ENCODE peak calls at places on chromosome 13, in eight cellular contexts. One of them, this sample, is unnamed.

GRCh38 chr13:113355621-113356020 is 8.3 kb downstream of the GRTP1 start:
- DNase-seq in astrocyte: no peak
- DNase-seq in foreskin keratinocyte: no peak
- DNase-seq in WTC11: no peak
- DNase-seq in pancreas: no peak
- DNase-seq in RWPE1: no peak
- DNase-seq in colonic mucosa: no peak
- DNase-seq in dorsolateral prefrontal cortex: no peak
- DNase-seq in this sample: no peak

GRCh38 chr13:97280478-97280877 is 58.3 kb downstream of the MBNL2 start:
- DNase-seq in dorsolateral prefrontal cortex: no peak
- DNase-seq in foreskin keratinocyte: no peak
- DNase-seq in WTC11: no peak
- DNase-seq in colonic mucosa: no peak
- DNase-seq in astrocyte: peak; percentile 47
- DNase-seq in pancreas: no peak
- DNase-seq in RWPE1: no peak
- DNase-seq in this sample: no peak

GRCh38 chr13:27857271-27857670 is 62.5 kb upstream of the PDX1 start:
- DNase-seq in astrocyte: no peak
- DNase-seq in WTC11: no peak
- DNase-seq in RWPE1: no peak
- DNase-seq in pancreas: no peak
- DNase-seq in colonic mucosa: no peak
- DNase-seq in foreskin keratinocyte: no peak
- DNase-seq in dorsolateral prefrontal cortex: no peak
- DNase-seq in this sample: no peak

GRCh38 chr13:62337109-62337880 is 921.6 kb upstream of the PCDH20 start:
- DNase-seq in astrocyte: no peak
- DNase-seq in colonic mucosa: no peak
- DNase-seq in dorsolateral prefrontal cortex: no peak
- DNase-seq in foreskin keratinocyte: no peak
- DNase-seq in RWPE1: no peak
- DNase-seq in pancreas: no peak
- DNase-seq in WTC11: no peak
- DNase-seq in this sample: no peak

GRCh38 chr13:101552797-101553196 is 100.3 kb downstream of the ITGBL1 start:
- DNase-seq in foreskin keratinocyte: no peak
- DNase-seq in colonic mucosa: no peak
- DNase-seq in WTC11: no peak
- DNase-seq in pancreas: no peak
- DNase-seq in dorsolateral prefrontal cortex: no peak
- DNase-seq in astrocyte: peak; percentile 42
- DNase-seq in RWPE1: no peak
- DNase-seq in this sample: no peak

GRCh38 chr13:100234524-100235136 is 145.7 kb downstream of the PCCA start:
- DNase-seq in foreskin keratinocyte: no peak
- DNase-seq in pancreas: no peak
- DNase-seq in astrocyte: peak; percentile 70
- DNase-seq in dorsolateral prefrontal cortex: no peak
- DNase-seq in WTC11: no peak
- DNase-seq in colonic mucosa: no peak
- DNase-seq in RWPE1: no peak
- DNase-seq in this sample: no peak

GRCh38 chr13:26628706-26629105 is 71.2 kb downstream of the WASF3 start:
- DNase-seq in astrocyte: peak; percentile 10
- DNase-seq in foreskin keratinocyte: no peak
- DNase-seq in dorsolateral prefrontal cortex: no peak
- DNase-seq in WTC11: peak; percentile 22
- DNase-seq in RWPE1: no peak
- DNase-seq in pancreas: no peak
- DNase-seq in colonic mucosa: peak; percentile 30
- DNase-seq in this sample: no peak

GRCh38 chr13:25422153-25422552 is 50.4 kb downstream of the ATP8A2 start:
- DNase-seq in RWPE1: no peak
- DNase-seq in foreskin keratinocyte: no peak
- DNase-seq in colonic mucosa: no peak
- DNase-seq in dorsolateral prefrontal cortex: no peak
- DNase-seq in pancreas: no peak
- DNase-seq in WTC11: no peak
- DNase-seq in astrocyte: no peak
- DNase-seq in this sample: no peak

GRCh38 chr13:51998723-51999471 is 12.4 kb downstream of the ATP7B start:
- DNase-seq in dorsolateral prefrontal cortex: no peak
- DNase-seq in RWPE1: no peak
- DNase-seq in foreskin keratinocyte: no peak
- DNase-seq in pancreas: no peak
- DNase-seq in astrocyte: no peak
- DNase-seq in colonic mucosa: no peak
- DNase-seq in WTC11: no peak
- DNase-seq in this sample: no peak

GRCh38 chr13:85690368-85690767 is 108.9 kb downstream of the SLITRK6 start:
- DNase-seq in colonic mucosa: no peak
- DNase-seq in RWPE1: no peak
- DNase-seq in WTC11: no peak
- DNase-seq in pancreas: no peak
- DNase-seq in foreskin keratinocyte: no peak
- DNase-seq in dorsolateral prefrontal cortex: no peak
- DNase-seq in astrocyte: no peak
- DNase-seq in this sample: no peak

GRCh38 chr13:31234729-31235128 is 35.0 kb downstream of the B3GLCT start:
- DNase-seq in WTC11: no peak
- DNase-seq in pancreas: no peak
- DNase-seq in RWPE1: no peak
- DNase-seq in astrocyte: no peak
- DNase-seq in dorsolateral prefrontal cortex: no peak
- DNase-seq in colonic mucosa: no peak
- DNase-seq in foreskin keratinocyte: no peak
- DNase-seq in this sample: no peak

GRCh38 chr13:60012503-60012902 is 151.2 kb downstream of the DIAPH3 start:
- DNase-seq in WTC11: no peak
- DNase-seq in pancreas: peak; percentile 50
- DNase-seq in dorsolateral prefrontal cortex: no peak
- DNase-seq in foreskin keratinocyte: peak; percentile 48
- DNase-seq in colonic mucosa: peak; percentile 56
- DNase-seq in RWPE1: peak; percentile 41
- DNase-seq in astrocyte: no peak
- DNase-seq in this sample: no peak

GRCh38 chr13:43981512-43982301 is 102.0 kb downstream of the LACC1 start:
- DNase-seq in pancreas: no peak
- DNase-seq in WTC11: no peak
- DNase-seq in foreskin keratinocyte: no peak
- DNase-seq in astrocyte: no peak
- DNase-seq in dorsolateral prefrontal cortex: no peak
- DNase-seq in colonic mucosa: no peak
- DNase-seq in RWPE1: no peak
- DNase-seq in this sample: no peak

GRCh38 chr13:73215807-73216206 is 157.0 kb downstream of the KLF5 start:
- DNase-seq in colonic mucosa: no peak
- DNase-seq in WTC11: no peak
- DNase-seq in RWPE1: no peak
- DNase-seq in foreskin keratinocyte: no peak
- DNase-seq in pancreas: no peak
- DNase-seq in astrocyte: peak; percentile 87
- DNase-seq in dorsolateral prefrontal cortex: no peak
- DNase-seq in this sample: no peak

GRCh38 chr13:114151565-114152284 is 19.3 kb upstream of the RASA3 start:
- DNase-seq in RWPE1: peak; percentile 84
- DNase-seq in astrocyte: no peak
- DNase-seq in foreskin keratinocyte: peak; percentile 35
- DNase-seq in dorsolateral prefrontal cortex: peak; percentile 26
- DNase-seq in colonic mucosa: peak; percentile 93
- DNase-seq in pancreas: no peak
- DNase-seq in WTC11: no peak
- DNase-seq in this sample: peak; percentile 55

GRCh38 chr13:36685912-36686311 is 12.1 kb downstream of the SERTM1 start:
- DNase-seq in dorsolateral prefrontal cortex: no peak
- DNase-seq in foreskin keratinocyte: no peak
- DNase-seq in pancreas: no peak
- DNase-seq in colonic mucosa: no peak
- DNase-seq in RWPE1: no peak
- DNase-seq in WTC11: no peak
- DNase-seq in astrocyte: peak; percentile 73
- DNase-seq in this sample: no peak

GRCh38 chr13:30394798-30395191 is 27.5 kb upstream of the UBE2L5 start:
- DNase-seq in astrocyte: no peak
- DNase-seq in pancreas: no peak
- DNase-seq in RWPE1: no peak
- DNase-seq in colonic mucosa: no peak
- DNase-seq in foreskin keratinocyte: no peak
- DNase-seq in dorsolateral prefrontal cortex: no peak
- DNase-seq in WTC11: no peak
- DNase-seq in this sample: no peak

GRCh38 chr13:78319101-78319627 is 284.2 kb downstream of the POU4F1 start:
- DNase-seq in dorsolateral prefrontal cortex: no peak
- DNase-seq in colonic mucosa: no peak
- DNase-seq in pancreas: no peak
- DNase-seq in foreskin keratinocyte: no peak
- DNase-seq in astrocyte: no peak
- DNase-seq in WTC11: no peak
- DNase-seq in RWPE1: peak; percentile 1
- DNase-seq in this sample: no peak

GRCh38 chr13:39273953-39274352 is 235.7 kb downstream of the NHLRC3 start:
- DNase-seq in colonic mucosa: peak; percentile 27
- DNase-seq in foreskin keratinocyte: no peak
- DNase-seq in WTC11: peak; percentile 15
- DNase-seq in pancreas: peak; percentile 18
- DNase-seq in dorsolateral prefrontal cortex: no peak
- DNase-seq in astrocyte: no peak
- DNase-seq in RWPE1: peak; percentile 4
- DNase-seq in this sample: no peak
- TF ChIP-seq CTCF in colonic mucosa: no peak
- TF ChIP-seq CTCF in foreskin keratinocyte: peak; percentile 65
- TF ChIP-seq CTCF in WTC11: no peak
- TF ChIP-seq CTCF in pancreas: no peak
- TF ChIP-seq CTCF in dorsolateral prefrontal cortex: no peak
- TF ChIP-seq CTCF in astrocyte: no peak
- TF ChIP-seq CTCF in RWPE1: peak; percentile 11
- TF ChIP-seq CTCF in this sample: no peak

GRCh38 chr13:39676315-39676876 is 20.9 kb downstream of the COG6 start:
- DNase-seq in foreskin keratinocyte: no peak
- DNase-seq in pancreas: no peak
- DNase-seq in RWPE1: peak; percentile 13
- DNase-seq in astrocyte: no peak
- DNase-seq in dorsolateral prefrontal cortex: no peak
- DNase-seq in colonic mucosa: no peak
- DNase-seq in WTC11: no peak
- DNase-seq in this sample: no peak
- TF ChIP-seq CTCF in foreskin keratinocyte: peak; percentile 67
- TF ChIP-seq CTCF in pancreas: peak; percentile 35
- TF ChIP-seq CTCF in RWPE1: peak; percentile 56
- TF ChIP-seq CTCF in astrocyte: peak; percentile 46
- TF ChIP-seq CTCF in dorsolateral prefrontal cortex: peak; percentile 43
- TF ChIP-seq CTCF in colonic mucosa: peak; percentile 15
- TF ChIP-seq CTCF in WTC11: no peak
- TF ChIP-seq CTCF in this sample: no peak

GRCh38 chr13:35055705-35056104 is 113.6 kb downstream of the NBEA start:
- DNase-seq in RWPE1: no peak
- DNase-seq in astrocyte: no peak
- DNase-seq in WTC11: no peak
- DNase-seq in dorsolateral prefrontal cortex: no peak
- DNase-seq in foreskin keratinocyte: no peak
- DNase-seq in colonic mucosa: no peak
- DNase-seq in pancreas: no peak
- DNase-seq in this sample: no peak
- TF ChIP-seq CTCF in RWPE1: no peak
- TF ChIP-seq CTCF in astrocyte: no peak
- TF ChIP-seq CTCF in WTC11: no peak
- TF ChIP-seq CTCF in dorsolateral prefrontal cortex: no peak
- TF ChIP-seq CTCF in foreskin keratinocyte: no peak
- TF ChIP-seq CTCF in colonic mucosa: no peak
- TF ChIP-seq CTCF in pancreas: no peak
- TF ChIP-seq CTCF in this sample: no peak

DNA sequence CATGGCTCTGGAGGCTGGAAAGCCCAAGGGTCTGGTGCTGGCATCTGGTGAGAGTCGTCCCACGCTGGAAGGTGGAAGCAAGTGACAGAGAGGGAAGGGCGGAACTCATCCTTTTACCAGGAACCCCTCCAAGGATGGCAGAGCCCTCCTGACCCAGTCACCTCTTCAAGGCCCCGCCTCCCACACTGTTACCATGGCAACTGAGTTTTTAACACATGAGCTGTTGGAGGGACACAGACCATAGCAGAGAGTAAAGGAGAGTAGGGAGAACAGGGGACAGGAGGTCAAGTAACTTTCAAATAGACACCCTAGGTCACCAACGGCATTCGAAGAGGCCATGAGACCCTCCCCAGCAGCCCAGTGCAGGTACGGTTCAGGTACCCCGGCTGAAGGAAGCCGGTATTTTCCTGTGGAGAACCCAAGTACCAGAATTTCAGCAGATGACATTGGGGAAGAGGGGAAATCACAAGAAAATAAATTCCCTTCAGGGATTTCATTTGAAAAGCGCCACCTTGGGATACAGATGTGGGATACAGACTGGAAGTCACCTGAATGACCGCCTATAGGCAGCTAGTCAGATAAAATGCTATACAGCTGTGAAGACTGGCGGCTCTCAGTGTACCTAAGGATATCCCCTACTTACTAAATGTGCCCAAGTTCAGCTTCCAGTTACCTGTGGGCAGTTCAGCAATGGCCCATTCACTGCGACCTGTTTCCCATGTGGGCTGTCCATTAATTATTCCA is 8.0 kb downstream of the IL17D start:
- DNase-seq in colonic mucosa: no peak
- DNase-seq in pancreas: no peak
- DNase-seq in foreskin keratinocyte: no peak
- DNase-seq in RWPE1: no peak
- DNase-seq in astrocyte: no peak
- DNase-seq in dorsolateral prefrontal cortex: no peak
- DNase-seq in WTC11: peak; percentile 75
- DNase-seq in this sample: no peak
- TF ChIP-seq CTCF in colonic mucosa: no peak
- TF ChIP-seq CTCF in pancreas: no peak
- TF ChIP-seq CTCF in foreskin keratinocyte: no peak
- TF ChIP-seq CTCF in RWPE1: no peak
- TF ChIP-seq CTCF in astrocyte: peak; percentile 38
- TF ChIP-seq CTCF in dorsolateral prefrontal cortex: no peak
- TF ChIP-seq CTCF in WTC11: no peak
- TF ChIP-seq CTCF in this sample: no peak

DNA sequence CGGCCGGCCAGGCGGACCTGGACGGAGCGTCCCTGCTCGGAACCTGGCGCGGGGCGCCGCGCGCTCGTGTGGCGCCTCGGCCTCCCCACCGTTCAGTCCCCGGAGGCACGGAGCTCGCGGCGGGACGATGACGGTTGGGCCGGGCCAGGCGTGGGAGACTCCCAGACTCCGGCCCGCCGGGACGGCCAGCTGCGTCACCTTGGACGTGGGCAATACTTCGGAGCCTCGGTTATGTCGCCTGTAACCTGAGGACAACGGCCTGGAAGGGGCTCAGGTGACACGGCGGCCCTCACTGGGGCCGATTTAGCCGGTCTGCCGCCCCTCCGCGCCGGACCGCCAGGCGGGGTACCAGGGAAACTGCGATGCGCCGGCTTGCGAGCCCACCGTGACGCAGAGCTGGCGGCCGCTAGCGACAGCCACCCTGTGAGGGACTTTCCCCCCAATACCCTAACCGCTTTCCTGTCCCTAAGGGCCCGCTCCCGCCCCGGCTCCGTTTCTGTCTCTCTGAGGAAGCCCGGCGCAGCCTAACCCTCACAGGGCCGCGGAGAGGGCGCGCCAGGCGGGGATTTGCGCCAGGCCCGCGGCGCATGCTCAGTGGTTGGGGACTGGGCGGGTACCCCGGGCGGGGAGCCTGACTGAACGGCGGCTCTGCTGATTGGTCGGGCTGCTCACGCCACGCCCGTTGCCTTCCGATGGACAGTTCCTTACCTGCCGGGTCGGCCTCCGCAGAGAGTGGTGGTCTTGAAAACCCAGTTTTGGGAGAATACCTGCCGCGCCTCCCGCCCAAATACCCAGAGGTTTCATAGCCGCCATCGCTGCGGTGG is 109.5 kb upstream of the DOCK9 start:
- DNase-seq in foreskin keratinocyte: peak; percentile 72
- DNase-seq in dorsolateral prefrontal cortex: peak; percentile 85
- DNase-seq in astrocyte: peak; percentile 65
- DNase-seq in pancreas: peak; percentile 93
- DNase-seq in WTC11: peak; percentile 95
- DNase-seq in colonic mucosa: peak; percentile 96
- DNase-seq in RWPE1: peak; percentile 98
- DNase-seq in this sample: peak; percentile 93
- TF ChIP-seq CTCF in foreskin keratinocyte: peak; percentile 43
- TF ChIP-seq CTCF in dorsolateral prefrontal cortex: peak; percentile 22
- TF ChIP-seq CTCF in astrocyte: no peak
- TF ChIP-seq CTCF in pancreas: no peak
- TF ChIP-seq CTCF in WTC11: no peak
- TF ChIP-seq CTCF in colonic mucosa: peak; percentile 23
- TF ChIP-seq CTCF in RWPE1: no peak
- TF ChIP-seq CTCF in this sample: no peak

This sample was measured in coronary artery.